ENCODE peak calls at places on chromosomes 2 and 18, in five cellular contexts. One of them, this sample, is unnamed.

GRCh38 chr18:11865071-11865470 is 13.9 kb downstream of the CHMP1B start:
- DNase-seq in K562: no peak
- DNase-seq in ovary: no peak
- DNase-seq in GM12878: no peak
- DNase-seq in transverse colon: no peak
- DNase-seq in this sample: no peak

GRCh38 chr2:184555352-184555751 is 43.0 kb upstream of the ZNF804A start:
- DNase-seq in K562: no peak
- DNase-seq in ovary: no peak
- DNase-seq in GM12878: no peak
- DNase-seq in transverse colon: no peak
- DNase-seq in this sample: no peak

GRCh38 chr2:124081154-124081771 is 56.2 kb downstream of the CNTNAP5 start:
- DNase-seq in K562: no peak
- DNase-seq in ovary: no peak
- DNase-seq in GM12878: no peak
- DNase-seq in transverse colon: no peak
- DNase-seq in this sample: no peak

GRCh38 chr2:169797601-169798000 is 1.1 kb upstream of the SSB start:
- DNase-seq in K562: no peak
- DNase-seq in ovary: no peak
- DNase-seq in GM12878: no peak
- DNase-seq in transverse colon: no peak
- DNase-seq in this sample: no peak

GRCh38 chr18:44736664-44737063 is 56.0 kb downstream of the SETBP1 start:
- DNase-seq in K562: peak; percentile 51
- DNase-seq in ovary: no peak
- DNase-seq in GM12878: no peak
- DNase-seq in transverse colon: no peak
- DNase-seq in this sample: no peak

GRCh38 chr2:184367211-184367610 is 231.1 kb upstream of the ZNF804A start:
- DNase-seq in K562: no peak
- DNase-seq in ovary: no peak
- DNase-seq in GM12878: no peak
- DNase-seq in transverse colon: no peak
- DNase-seq in this sample: no peak

GRCh38 chr2:183903026-183903425 is 695.3 kb upstream of the ZNF804A start:
- DNase-seq in K562: no peak
- DNase-seq in ovary: no peak
- DNase-seq in GM12878: no peak
- DNase-seq in transverse colon: no peak
- DNase-seq in this sample: no peak

GRCh38 chr2:45191096-45191863 is 182.0 kb upstream of the SIX2 start:
- DNase-seq in K562: no peak
- DNase-seq in ovary: no peak
- DNase-seq in GM12878: no peak
- DNase-seq in transverse colon: no peak
- DNase-seq in this sample: no peak

GRCh38 chr2:23954325-23955014 is 14.2 kb downstream of the UBXN2A start:
- DNase-seq in K562: no peak
- DNase-seq in ovary: no peak
- DNase-seq in GM12878: no peak
- DNase-seq in transverse colon: no peak
- DNase-seq in this sample: no peak

GRCh38 chr18:69787825-69788547 is 159.7 kb downstream of the CD226 start:
- DNase-seq in K562: no peak
- DNase-seq in ovary: no peak
- DNase-seq in GM12878: no peak
- DNase-seq in transverse colon: no peak
- DNase-seq in this sample: peak; percentile 23

GRCh38 chr2:168246483-168247340 is 683 bp downstream of the STK39 start:
- DNase-seq in K562: peak; percentile 57
- DNase-seq in ovary: peak; percentile 51
- DNase-seq in GM12878: no peak
- DNase-seq in transverse colon: peak; percentile 82
- DNase-seq in this sample: no peak

GRCh38 chr2:43345391-43345813 is 119.0 kb upstream of the ZFP36L2 start:
- DNase-seq in K562: peak; percentile 17
- DNase-seq in ovary: no peak
- DNase-seq in GM12878: no peak
- DNase-seq in transverse colon: no peak
- DNase-seq in this sample: no peak

GRCh38 chr18:9434240-9434701 is 41.0 kb upstream of the RALBP1 start:
- DNase-seq in K562: no peak
- DNase-seq in ovary: no peak
- DNase-seq in GM12878: no peak
- DNase-seq in transverse colon: no peak
- DNase-seq in this sample: no peak

GRCh38 chr18:51009071-51009470 is 20.9 kb upstream of the SMAD4 start:
- DNase-seq in K562: no peak
- DNase-seq in ovary: no peak
- DNase-seq in GM12878: no peak
- DNase-seq in transverse colon: no peak
- DNase-seq in this sample: no peak

GRCh38 chr2:1659951-1660565 is 84.3 kb downstream of the PXDN start:
- DNase-seq in K562: no peak
- DNase-seq in ovary: peak; percentile 14
- DNase-seq in GM12878: no peak
- DNase-seq in transverse colon: no peak
- DNase-seq in this sample: no peak

GRCh38 chr2:104056451-104056850 is 797.5 kb upstream of the POU3F3 start:
- DNase-seq in K562: no peak
- DNase-seq in ovary: no peak
- DNase-seq in GM12878: no peak
- DNase-seq in transverse colon: no peak
- DNase-seq in this sample: no peak

GRCh38 chr2:74979844-74980243 is 21.4 kb downstream of the POLE4 start:
- DNase-seq in K562: no peak
- DNase-seq in ovary: no peak
- DNase-seq in GM12878: no peak
- DNase-seq in transverse colon: no peak
- DNase-seq in this sample: no peak

GRCh38 chr18:6543330-6543908 is 128.7 kb upstream of the L3MBTL4 start:
- DNase-seq in K562: peak; percentile 25
- DNase-seq in ovary: no peak
- DNase-seq in GM12878: no peak
- DNase-seq in transverse colon: no peak
- DNase-seq in this sample: no peak

GRCh38 chr2:220310326-220310936 is 683.0 kb downstream of the SLC4A3 start:
- DNase-seq in K562: no peak
- DNase-seq in ovary: no peak
- DNase-seq in GM12878: no peak
- DNase-seq in transverse colon: no peak
- DNase-seq in this sample: no peak

GRCh38 chr18:21439453-21439852 is 161.1 kb downstream of the ESCO1 start:
- DNase-seq in K562: no peak
- DNase-seq in ovary: no peak
- DNase-seq in GM12878: no peak
- DNase-seq in transverse colon: no peak
- DNase-seq in this sample: peak; percentile 86

GRCh38 chr18:72868666-72869661 is 1.2 kb upstream of the NETO1 start:
- DNase-seq in K562: no peak
- DNase-seq in ovary: no peak
- DNase-seq in GM12878: no peak
- DNase-seq in transverse colon: no peak
- DNase-seq in this sample: no peak

GRCh38 chr2:239238839-239239606 is 161.8 kb downstream of the HDAC4 start:
- DNase-seq in K562: no peak
- DNase-seq in ovary: peak; percentile 9
- DNase-seq in GM12878: no peak
- DNase-seq in transverse colon: no peak
- DNase-seq in this sample: no peak

GRCh38 chr2:215218587-215219577 is 80.5 kb upstream of the ABCA12 start:
- DNase-seq in K562: no peak
- DNase-seq in ovary: no peak
- DNase-seq in GM12878: no peak
- DNase-seq in transverse colon: no peak
- DNase-seq in this sample: no peak

GRCh38 chr2:44247924-44248323 is 27.4 kb upstream of the SLC3A1 start:
- DNase-seq in K562: peak; percentile 10
- DNase-seq in ovary: no peak
- DNase-seq in GM12878: no peak
- DNase-seq in transverse colon: no peak
- DNase-seq in this sample: no peak

GRCh38 chr2:62200291-62200841 is 4.5 kb downstream of the B3GNT2 start:
- DNase-seq in K562: no peak
- DNase-seq in ovary: no peak
- DNase-seq in GM12878: no peak
- DNase-seq in transverse colon: no peak
- DNase-seq in this sample: no peak

GRCh38 chr18:26656944-26657536 is 108.7 kb upstream of the KCTD1 start:
- DNase-seq in K562: no peak
- DNase-seq in ovary: peak; percentile 78
- DNase-seq in GM12878: no peak
- DNase-seq in transverse colon: peak; percentile 71
- DNase-seq in this sample: no peak
- TF ChIP-seq CTCF in K562: no peak
- TF ChIP-seq CTCF in ovary: no peak
- TF ChIP-seq CTCF in GM12878: no peak
- TF ChIP-seq CTCF in transverse colon: peak; percentile 22
- TF ChIP-seq CTCF in this sample: peak; percentile 37

GRCh38 chr2:176122633-176123482 is at the start of gene HOXD9:
- DNase-seq in K562: no peak
- DNase-seq in ovary: peak; percentile 89
- DNase-seq in GM12878: no peak
- DNase-seq in transverse colon: peak; percentile 74
- DNase-seq in this sample: no peak

GRCh38 chr2:176125215-176126054 is 2.9 kb downstream of the HOXD9 start:
- DNase-seq in K562: no peak
- DNase-seq in ovary: no peak
- DNase-seq in GM12878: no peak
- DNase-seq in transverse colon: no peak
- DNase-seq in this sample: no peak

GRCh38 chr2:176123483-176123843 is 944 bp downstream of the HOXD9 start:
- DNase-seq in K562: no peak
- DNase-seq in ovary: no peak
- DNase-seq in GM12878: no peak
- DNase-seq in transverse colon: no peak
- DNase-seq in this sample: no peak

GRCh38 chr2:176123847-176124273 is 1.3 kb downstream of the HOXD9 start:
- DNase-seq in K562: no peak
- DNase-seq in ovary: no peak
- DNase-seq in GM12878: no peak
- DNase-seq in transverse colon: no peak
- DNase-seq in this sample: no peak

GRCh38 chr2:176124358-176125214 is 2.1 kb downstream of the HOXD9 start:
- DNase-seq in K562: no peak
- DNase-seq in ovary: no peak
- DNase-seq in GM12878: no peak
- DNase-seq in transverse colon: no peak
- DNase-seq in this sample: no peak
- H3K4me3 ChIP-seq in K562: no peak overlapping the region
- H3K4me3 ChIP-seq in ovary: peak overlapping the region; percentile 76
- H3K4me3 ChIP-seq in GM12878: no peak overlapping the region
- H3K4me3 ChIP-seq in transverse colon: no peak overlapping the region
- H3K4me3 ChIP-seq in this sample: peak overlapping the region; percentile 59

GRCh38 chr2:72901426-72901825 is 14.2 kb downstream of the SPR start:
- DNase-seq in K562: peak; percentile 72
- DNase-seq in ovary: no peak
- DNase-seq in GM12878: no peak
- DNase-seq in transverse colon: no peak
- DNase-seq in this sample: no peak
- H3K27me3 ChIP-seq in K562: peaks cover 4% of the 10 kb centered on the region
- H3K27me3 ChIP-seq in ovary: no peaks in the 10 kb centered on the region
- H3K27me3 ChIP-seq in GM12878: no peaks in the 10 kb centered on the region
- H3K27me3 ChIP-seq in transverse colon: peaks cover 67% of the 10 kb centered on the region
- H3K27me3 ChIP-seq in this sample: peaks cover 9% of the 10 kb centered on the region

DNA sequence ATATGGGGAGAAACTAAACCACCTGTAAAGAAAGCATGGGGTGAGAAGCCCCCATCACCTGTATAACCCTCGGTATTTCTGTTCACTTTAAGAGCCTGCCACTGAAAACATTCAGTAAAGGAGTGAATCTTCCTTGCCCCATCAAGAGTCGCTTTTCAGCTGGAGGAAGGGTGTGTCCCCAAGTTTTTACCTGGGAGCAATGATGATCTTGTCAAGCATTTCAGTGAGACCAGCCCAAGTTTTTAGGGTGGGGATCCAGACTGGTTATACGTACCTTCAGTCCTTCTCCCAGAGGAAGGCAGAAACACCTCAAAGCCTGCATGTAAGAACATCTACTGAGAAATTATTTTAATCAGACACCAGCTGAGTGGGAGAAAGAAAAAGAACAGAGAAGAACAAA is at the start of gene DSG1:
- DNase-seq in K562: no peak
- DNase-seq in ovary: no peak
- DNase-seq in GM12878: no peak
- DNase-seq in transverse colon: no peak
- DNase-seq in this sample: no peak
- TF ChIP-seq CTCF in K562: no peak
- TF ChIP-seq CTCF in ovary: no peak
- TF ChIP-seq CTCF in GM12878: no peak
- TF ChIP-seq CTCF in transverse colon: no peak
- TF ChIP-seq CTCF in this sample: no peak

GRCh38 chr2:69934614-69934908 is 19.7 kb downstream of the MXD1 start:
- DNase-seq in K562: no peak
- DNase-seq in ovary: no peak
- DNase-seq in GM12878: no peak
- DNase-seq in transverse colon: no peak
- DNase-seq in this sample: no peak
- H3K4me3 ChIP-seq in K562: no peak overlapping the region
- H3K4me3 ChIP-seq in ovary: no peak overlapping the region
- H3K4me3 ChIP-seq in GM12878: no peak overlapping the region
- H3K4me3 ChIP-seq in transverse colon: no peak overlapping the region
- H3K4me3 ChIP-seq in this sample: no peak overlapping the region

GRCh38 chr2:232388324-232388891 is 9.9 kb downstream of the ALPP start:
- DNase-seq in K562: no peak
- DNase-seq in ovary: no peak
- DNase-seq in GM12878: no peak
- DNase-seq in transverse colon: no peak
- DNase-seq in this sample: no peak
- H3K27me3 ChIP-seq in K562: peaks cover 2% of the 10 kb centered on the region
- H3K27me3 ChIP-seq in ovary: no peaks in the 10 kb centered on the region
- H3K27me3 ChIP-seq in GM12878: no peaks in the 10 kb centered on the region
- H3K27me3 ChIP-seq in transverse colon: peaks cover 90% of the 10 kb centered on the region
- H3K27me3 ChIP-seq in this sample: peaks cover 52% of the 10 kb centered on the region

DNA sequence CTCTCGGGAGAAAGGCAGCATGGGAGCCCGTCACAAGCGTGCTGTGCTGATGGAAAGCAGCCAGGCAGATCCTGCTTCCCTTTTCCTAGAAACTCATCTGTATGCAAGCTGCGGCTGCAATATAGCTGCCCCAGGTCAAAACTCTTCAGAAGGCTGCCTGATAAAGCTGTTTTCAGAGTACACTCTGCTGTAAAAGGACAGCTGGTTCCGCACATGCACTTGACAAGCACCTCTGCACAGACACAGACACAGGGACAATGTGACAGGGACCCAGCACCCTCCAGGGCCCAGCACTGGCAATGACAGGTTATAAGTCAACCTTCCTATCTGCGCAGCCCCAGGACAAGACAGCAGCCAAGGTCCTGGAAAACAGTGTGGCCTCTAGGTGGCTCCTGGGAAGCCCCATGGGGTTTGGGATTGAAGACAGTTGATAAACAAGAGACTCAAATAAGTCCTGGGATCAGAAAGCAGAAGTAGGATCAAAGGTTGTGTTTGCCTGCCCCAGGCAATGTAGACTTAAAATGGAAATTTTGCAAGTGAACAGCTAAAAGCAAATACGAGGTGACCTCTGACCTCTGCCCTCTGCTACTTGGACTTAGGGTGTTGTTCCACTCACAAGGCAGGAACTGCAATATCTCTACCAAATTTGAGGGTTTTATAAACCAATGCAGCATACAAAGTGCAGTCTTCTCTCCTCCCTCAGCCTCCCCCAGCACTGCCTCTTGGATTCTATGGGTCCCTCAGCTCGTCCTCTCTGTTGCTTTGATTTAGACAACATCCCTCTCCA is 16.9 kb downstream of the SLC66A2 start:
- DNase-seq in K562: no peak
- DNase-seq in ovary: peak; percentile 9
- DNase-seq in GM12878: no peak
- DNase-seq in transverse colon: peak; percentile 62
- DNase-seq in this sample: no peak
- TF ChIP-seq CTCF in K562: peak; percentile 30
- TF ChIP-seq CTCF in ovary: no peak
- TF ChIP-seq CTCF in GM12878: no peak
- TF ChIP-seq CTCF in transverse colon: no peak
- TF ChIP-seq CTCF in this sample: no peak

This sample was measured in kidney epithelial cell.